ENCODE peak calls at places on chromosomes 6 and 20, in seven cellular contexts. One of them, this sample, is unnamed.

GRCh38 chr6:54860132-54860531 is 13.6 kb downstream of the FAM83B start:
- DNase-seq in GM12865: no peak
- DNase-seq in Peyer's patch: no peak
- DNase-seq in astrocyte of the spinal cord: no peak
- DNase-seq in stomach: no peak
- DNase-seq in fibroblast of pulmonary artery: no peak
- DNase-seq in upper lobe of left lung: no peak
- DNase-seq in this sample: no peak

GRCh38 chr20:4130404-4131189 is 115.2 kb upstream of the RNF24 start:
- DNase-seq in GM12865: no peak
- DNase-seq in Peyer's patch: no peak
- DNase-seq in astrocyte of the spinal cord: peak; percentile 64
- DNase-seq in stomach: no peak
- DNase-seq in fibroblast of pulmonary artery: peak; percentile 41
- DNase-seq in upper lobe of left lung: no peak
- DNase-seq in this sample: no peak

GRCh38 chr6:56241106-56241812 is 6.1 kb downstream of the COL21A1 start:
- DNase-seq in GM12865: no peak
- DNase-seq in Peyer's patch: no peak
- DNase-seq in astrocyte of the spinal cord: no peak
- DNase-seq in stomach: no peak
- DNase-seq in fibroblast of pulmonary artery: no peak
- DNase-seq in upper lobe of left lung: no peak
- DNase-seq in this sample: no peak

GRCh38 chr6:64683682-64684081 is 1023.3 kb downstream of the EYS start:
- DNase-seq in GM12865: no peak
- DNase-seq in Peyer's patch: no peak
- DNase-seq in astrocyte of the spinal cord: peak; percentile 80
- DNase-seq in stomach: peak; percentile 48
- DNase-seq in fibroblast of pulmonary artery: peak; percentile 97
- DNase-seq in upper lobe of left lung: no peak
- DNase-seq in this sample: no peak

GRCh38 chr6:27157461-27158315 is 89.8 kb upstream of the PRSS16 start:
- DNase-seq in GM12865: peak; percentile 88
- DNase-seq in Peyer's patch: peak; percentile 63
- DNase-seq in astrocyte of the spinal cord: peak; percentile 50
- DNase-seq in stomach: peak; percentile 59
- DNase-seq in fibroblast of pulmonary artery: peak; percentile 69
- DNase-seq in upper lobe of left lung: no peak
- DNase-seq in this sample: no peak

GRCh38 chr6:24666097-24666615 is 543 bp downstream of the TDP2 start:
- DNase-seq in GM12865: peak; percentile 53
- DNase-seq in Peyer's patch: no peak
- DNase-seq in astrocyte of the spinal cord: peak; percentile 48
- DNase-seq in stomach: peak; percentile 52
- DNase-seq in fibroblast of pulmonary artery: peak; percentile 35
- DNase-seq in upper lobe of left lung: peak; percentile 80
- DNase-seq in this sample: peak; percentile 22

GRCh38 chr6:13412211-13412610 is 75.2 kb downstream of the GFOD1 start:
- DNase-seq in GM12865: no peak
- DNase-seq in Peyer's patch: no peak
- DNase-seq in astrocyte of the spinal cord: no peak
- DNase-seq in stomach: no peak
- DNase-seq in fibroblast of pulmonary artery: no peak
- DNase-seq in upper lobe of left lung: no peak
- DNase-seq in this sample: no peak

GRCh38 chr6:111230351-111231077 is 143.2 kb downstream of the SLC16A10 start:
- DNase-seq in GM12865: no peak
- DNase-seq in Peyer's patch: no peak
- DNase-seq in astrocyte of the spinal cord: peak; percentile 55
- DNase-seq in stomach: no peak
- DNase-seq in fibroblast of pulmonary artery: peak; percentile 81
- DNase-seq in upper lobe of left lung: no peak
- DNase-seq in this sample: no peak

GRCh38 chr20:6231551-6231950 is 108.7 kb upstream of the FERMT1 start:
- DNase-seq in GM12865: no peak
- DNase-seq in Peyer's patch: no peak
- DNase-seq in astrocyte of the spinal cord: peak; percentile 36
- DNase-seq in stomach: no peak
- DNase-seq in fibroblast of pulmonary artery: peak; percentile 54
- DNase-seq in upper lobe of left lung: no peak
- DNase-seq in this sample: no peak

GRCh38 chr6:154408906-154409500 is 52.4 kb upstream of the IPCEF1 start:
- DNase-seq in GM12865: peak; percentile 36
- DNase-seq in Peyer's patch: no peak
- DNase-seq in astrocyte of the spinal cord: peak; percentile 65
- DNase-seq in stomach: no peak
- DNase-seq in fibroblast of pulmonary artery: peak; percentile 52
- DNase-seq in upper lobe of left lung: no peak
- DNase-seq in this sample: no peak

GRCh38 chr6:52482903-52483670 is 62.9 kb downstream of the EFHC1 start:
- DNase-seq in GM12865: no peak
- DNase-seq in Peyer's patch: no peak
- DNase-seq in astrocyte of the spinal cord: no peak
- DNase-seq in stomach: no peak
- DNase-seq in fibroblast of pulmonary artery: no peak
- DNase-seq in upper lobe of left lung: no peak
- DNase-seq in this sample: no peak

GRCh38 chr6:50862172-50862571 is 43.5 kb downstream of the TFAP2B start:
- DNase-seq in GM12865: no peak
- DNase-seq in Peyer's patch: no peak
- DNase-seq in astrocyte of the spinal cord: no peak
- DNase-seq in stomach: no peak
- DNase-seq in fibroblast of pulmonary artery: no peak
- DNase-seq in upper lobe of left lung: no peak
- DNase-seq in this sample: no peak

GRCh38 chr6:2751871-2752270 is 1.1 kb upstream of the MYLK4 start:
- DNase-seq in GM12865: no peak
- DNase-seq in Peyer's patch: no peak
- DNase-seq in astrocyte of the spinal cord: no peak
- DNase-seq in stomach: no peak
- DNase-seq in fibroblast of pulmonary artery: no peak
- DNase-seq in upper lobe of left lung: no peak
- DNase-seq in this sample: no peak

GRCh38 chr6:125753218-125753936 is 3.9 kb downstream of the HEY2 start:
- DNase-seq in GM12865: peak; percentile 50
- DNase-seq in Peyer's patch: no peak
- DNase-seq in astrocyte of the spinal cord: peak; percentile 56
- DNase-seq in stomach: no peak
- DNase-seq in fibroblast of pulmonary artery: peak; percentile 67
- DNase-seq in upper lobe of left lung: no peak
- DNase-seq in this sample: no peak

GRCh38 chr6:36666726-36667591 is 11.6 kb upstream of the CDKN1A start:
- DNase-seq in GM12865: peak; percentile 95
- DNase-seq in Peyer's patch: no peak
- DNase-seq in astrocyte of the spinal cord: peak; percentile 96
- DNase-seq in stomach: peak; percentile 47
- DNase-seq in fibroblast of pulmonary artery: peak; percentile 96
- DNase-seq in upper lobe of left lung: peak; percentile 86
- DNase-seq in this sample: no peak

GRCh38 chr20:51884561-51884960 is 82.2 kb upstream of the SALL4 start:
- DNase-seq in GM12865: no peak
- DNase-seq in Peyer's patch: no peak
- DNase-seq in astrocyte of the spinal cord: peak; percentile 13
- DNase-seq in stomach: no peak
- DNase-seq in fibroblast of pulmonary artery: peak; percentile 21
- DNase-seq in upper lobe of left lung: no peak
- DNase-seq in this sample: no peak

GRCh38 chr6:26329763-26330511 is 35.1 kb upstream of the BTN3A2 start:
- DNase-seq in GM12865: peak; percentile 81
- DNase-seq in Peyer's patch: no peak
- DNase-seq in astrocyte of the spinal cord: peak; percentile 63
- DNase-seq in stomach: no peak
- DNase-seq in fibroblast of pulmonary artery: peak; percentile 58
- DNase-seq in upper lobe of left lung: no peak
- DNase-seq in this sample: no peak

GRCh38 chr6:105097288-105097687 is 82.5 kb downstream of the POPDC3 start:
- DNase-seq in GM12865: no peak
- DNase-seq in Peyer's patch: peak; percentile 79
- DNase-seq in astrocyte of the spinal cord: no peak
- DNase-seq in stomach: peak; percentile 66
- DNase-seq in fibroblast of pulmonary artery: no peak
- DNase-seq in upper lobe of left lung: peak; percentile 59
- DNase-seq in this sample: no peak

GRCh38 chr6:105099371-105099770 is 80.4 kb downstream of the POPDC3 start:
- DNase-seq in GM12865: no peak
- DNase-seq in Peyer's patch: no peak
- DNase-seq in astrocyte of the spinal cord: no peak
- DNase-seq in stomach: no peak
- DNase-seq in fibroblast of pulmonary artery: no peak
- DNase-seq in upper lobe of left lung: no peak
- DNase-seq in this sample: no peak

GRCh38 chr6:105091140-105091829 is 88.5 kb downstream of the POPDC3 start:
- DNase-seq in GM12865: no peak
- DNase-seq in Peyer's patch: no peak
- DNase-seq in astrocyte of the spinal cord: no peak
- DNase-seq in stomach: no peak
- DNase-seq in fibroblast of pulmonary artery: no peak
- DNase-seq in upper lobe of left lung: no peak
- DNase-seq in this sample: no peak

GRCh38 chr6:105095139-105095538 is 84.7 kb downstream of the POPDC3 start:
- DNase-seq in GM12865: no peak
- DNase-seq in Peyer's patch: no peak
- DNase-seq in astrocyte of the spinal cord: no peak
- DNase-seq in stomach: no peak
- DNase-seq in fibroblast of pulmonary artery: no peak
- DNase-seq in upper lobe of left lung: no peak
- DNase-seq in this sample: no peak

DNA sequence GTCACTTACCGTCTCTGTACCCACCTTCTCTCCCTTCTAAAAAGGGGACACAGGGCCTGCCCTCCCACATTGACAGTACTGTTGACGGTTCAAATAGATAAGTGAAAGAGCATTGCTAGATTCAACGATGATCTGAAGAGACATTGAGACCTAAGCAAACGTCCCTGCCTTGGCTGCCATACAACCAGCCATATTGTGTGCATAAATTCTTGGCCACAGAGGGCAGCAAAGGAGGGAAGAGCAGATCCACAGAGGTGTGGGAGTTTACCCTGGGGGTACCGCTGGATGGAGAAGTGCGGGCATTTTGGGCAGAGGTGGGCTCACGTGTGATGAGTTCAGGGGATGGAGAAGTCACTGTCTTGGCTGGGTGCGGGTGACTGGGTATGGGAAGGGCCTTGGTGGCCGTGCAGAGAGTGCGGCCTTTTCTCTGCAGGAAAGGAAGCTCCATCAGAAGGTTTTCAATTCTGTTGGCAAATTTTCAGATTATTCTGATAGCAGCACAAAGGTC is 85.6 kb downstream of the POPDC3 start:
- DNase-seq in GM12865: no peak
- DNase-seq in Peyer's patch: no peak
- DNase-seq in astrocyte of the spinal cord: no peak
- DNase-seq in stomach: no peak
- DNase-seq in fibroblast of pulmonary artery: no peak
- DNase-seq in upper lobe of left lung: no peak
- DNase-seq in this sample: no peak
- TF ChIP-seq CTCF in GM12865: no peak
- TF ChIP-seq CTCF in Peyer's patch: no peak
- TF ChIP-seq CTCF in astrocyte of the spinal cord: no peak
- TF ChIP-seq CTCF in stomach: no peak
- TF ChIP-seq CTCF in fibroblast of pulmonary artery: no peak
- TF ChIP-seq CTCF in upper lobe of left lung: no peak
- TF ChIP-seq CTCF in this sample: no peak

GRCh38 chr6:80728830-80729229 is 622.4 kb downstream of the BCKDHB start:
- DNase-seq in GM12865: no peak
- DNase-seq in Peyer's patch: no peak
- DNase-seq in astrocyte of the spinal cord: no peak
- DNase-seq in stomach: no peak
- DNase-seq in fibroblast of pulmonary artery: no peak
- DNase-seq in upper lobe of left lung: no peak
- DNase-seq in this sample: no peak

GRCh38 chr6:80728340-80728739 is 621.9 kb downstream of the BCKDHB start:
- DNase-seq in GM12865: no peak
- DNase-seq in Peyer's patch: no peak
- DNase-seq in astrocyte of the spinal cord: no peak
- DNase-seq in stomach: no peak
- DNase-seq in fibroblast of pulmonary artery: no peak
- DNase-seq in upper lobe of left lung: no peak
- DNase-seq in this sample: no peak

GRCh38 chr6:80733645-80734044 is 627.2 kb downstream of the BCKDHB start:
- DNase-seq in GM12865: no peak
- DNase-seq in Peyer's patch: no peak
- DNase-seq in astrocyte of the spinal cord: peak; percentile 12
- DNase-seq in stomach: no peak
- DNase-seq in fibroblast of pulmonary artery: no peak
- DNase-seq in upper lobe of left lung: no peak
- DNase-seq in this sample: no peak
- TF ChIP-seq CTCF in GM12865: no peak
- TF ChIP-seq CTCF in Peyer's patch: no peak
- TF ChIP-seq CTCF in astrocyte of the spinal cord: no peak
- TF ChIP-seq CTCF in stomach: no peak
- TF ChIP-seq CTCF in fibroblast of pulmonary artery: no peak
- TF ChIP-seq CTCF in upper lobe of left lung: no peak
- TF ChIP-seq CTCF in this sample: no peak

DNA sequence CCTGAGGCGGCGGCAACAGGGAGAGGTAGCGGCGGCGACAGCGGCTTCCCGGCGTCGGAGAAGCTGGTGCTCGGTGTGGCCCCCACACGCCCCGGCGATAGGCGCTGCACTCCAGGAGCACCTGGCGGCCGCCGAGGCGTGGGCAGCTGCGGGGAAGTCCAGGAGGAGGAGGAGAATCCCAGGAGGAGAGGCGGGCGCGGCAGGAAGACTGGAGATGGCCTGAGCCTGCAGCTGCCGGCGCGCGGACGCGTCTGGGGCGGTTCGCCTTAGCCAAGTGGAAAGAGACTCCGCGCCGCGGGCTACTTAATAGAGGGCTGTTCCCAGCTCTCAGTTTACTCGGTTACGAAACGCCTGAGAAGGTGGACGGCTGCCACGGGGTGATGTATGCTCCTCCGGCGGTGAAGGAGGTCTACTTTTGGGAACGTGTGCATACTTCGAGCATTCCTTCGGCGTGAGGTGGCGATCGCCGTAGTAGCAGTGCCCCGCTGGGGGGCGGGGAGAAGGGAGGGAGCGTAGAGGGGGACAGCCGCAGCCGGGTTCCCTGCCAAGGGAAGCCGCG is at the start of gene COL12A1:
- DNase-seq in GM12865: no peak
- DNase-seq in Peyer's patch: peak; percentile 74
- DNase-seq in astrocyte of the spinal cord: peak; percentile 99
- DNase-seq in stomach: peak; percentile 80
- DNase-seq in fibroblast of pulmonary artery: peak; percentile 99
- DNase-seq in upper lobe of left lung: peak; percentile 94
- DNase-seq in this sample: peak; percentile 35
- TF ChIP-seq CTCF in GM12865: no peak
- TF ChIP-seq CTCF in Peyer's patch: no peak
- TF ChIP-seq CTCF in astrocyte of the spinal cord: peak; percentile 16
- TF ChIP-seq CTCF in stomach: no peak
- TF ChIP-seq CTCF in fibroblast of pulmonary artery: no peak
- TF ChIP-seq CTCF in upper lobe of left lung: peak; percentile 49
- TF ChIP-seq CTCF in this sample: peak; percentile 23

DNA sequence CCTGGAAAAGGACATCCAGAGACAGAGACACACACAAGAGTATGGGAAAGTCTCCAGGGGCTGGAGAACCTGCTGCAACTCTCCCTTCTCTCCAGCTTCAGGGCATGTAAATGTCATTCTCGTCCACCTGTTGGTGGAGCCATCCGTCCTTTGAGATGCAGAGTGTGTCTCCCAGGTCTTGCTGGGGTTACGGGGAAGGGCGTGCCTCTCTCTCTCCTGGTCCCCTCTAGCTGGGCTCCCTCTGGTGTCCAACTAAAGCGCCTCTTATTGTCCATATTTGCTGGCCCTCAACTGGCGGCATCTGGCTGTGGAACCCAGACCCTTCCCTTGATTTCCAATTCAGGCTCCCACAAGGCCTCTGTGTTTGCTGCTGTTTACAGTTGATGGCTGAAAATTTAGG is 244.1 kb downstream of the BMP7 start:
- DNase-seq in GM12865: no peak
- DNase-seq in Peyer's patch: no peak
- DNase-seq in astrocyte of the spinal cord: no peak
- DNase-seq in stomach: no peak
- DNase-seq in fibroblast of pulmonary artery: no peak
- DNase-seq in upper lobe of left lung: no peak
- DNase-seq in this sample: no peak
- TF ChIP-seq CTCF in GM12865: no peak
- TF ChIP-seq CTCF in Peyer's patch: no peak
- TF ChIP-seq CTCF in astrocyte of the spinal cord: no peak
- TF ChIP-seq CTCF in stomach: no peak
- TF ChIP-seq CTCF in fibroblast of pulmonary artery: no peak
- TF ChIP-seq CTCF in upper lobe of left lung: no peak
- TF ChIP-seq CTCF in this sample: no peak

This sample was measured in progenitor cell of endocrine pancreas.